ENCODE peak calls at places on chromosomes 11 and 22, in seven cellular contexts. C, I, B, V, X, L and R are unnamed samples.

GRCh38 chr11:86606849-86607481 is 65.5 kb downstream of the ME3 start:
- DNase-seq in C (no peak), I (no peak), B (no peak), V (no peak), X (no peak), L (no peak), R (no peak)

GRCh38 chr22:35051791-35052190 is 14.2 kb upstream of the ISX start:
- DNase-seq in C (no peak), I (no peak), B (no peak), V (no peak), X (no peak), L (no peak), R (no peak)

GRCh38 chr22:17576475-17576874 is 13.2 kb downstream of the SLC25A18 start:
- DNase-seq in C (no peak), I (no peak), B (no peak), V (no peak), X (no peak), L (no peak), R (no peak)

GRCh38 chr11:17257200-17257599 is 19.3 kb upstream of the NUCB2 start:
- DNase-seq in C (no peak), I (no peak), B (no peak), V (no peak), X (no peak), L (no peak), R (no peak)

GRCh38 chr22:45290410-45290936 is 5.7 kb downstream of the UPK3A start:
- DNase-seq in C (no peak), I (no peak), B (no peak), V (no peak), X (peak; percentile 53), L (no peak), R (no peak)

GRCh38 chr11:119228535-119229302 is 22.6 kb downstream of the CBL start:
- DNase-seq in C (no peak), I (peak; percentile 24), B (no peak), V (no peak), X (no peak), L (no peak), R (no peak)

GRCh38 chr22:21690401-21690801 is 24.6 kb downstream of the PPIL2 start:
- DNase-seq in C (no peak), I (no peak), B (no peak), V (no peak), X (no peak), L (no peak), R (no peak)

GRCh38 chr11:61830318-61831105 is 2.4 kb downstream of the FADS2 start:
- DNase-seq in C (peak; percentile 30), I (no peak), B (no peak), V (no peak), X (no peak), L (no peak), R (no peak)

GRCh38 chr22:30809086-30809485 is 114.4 kb downstream of the OSBP2 start:
- DNase-seq in C (no peak), I (no peak), B (no peak), V (no peak), X (no peak), L (no peak), R (no peak)

GRCh38 chr11:58023435-58023931 is at the start of gene OR9Q1:
- DNase-seq in C (no peak), I (no peak), B (no peak), V (no peak), X (no peak), L (no peak), R (no peak)

GRCh38 chr11:119717839-119718534 is 11.0 kb downstream of the NECTIN1 start:
- DNase-seq in C (no peak), I (no peak), B (peak; percentile 53), V (no peak), X (no peak), L (no peak), R (no peak)

GRCh38 chr11:126997641-126998040 is 2.9 kb downstream of the KIRREL3 start:
- DNase-seq in C (no peak), I (no peak), B (no peak), V (no peak), X (no peak), L (no peak), R (no peak)

GRCh38 chr11:2467695-2468055 is 22.9 kb downstream of the KCNQ1 start:
- DNase-seq in C (no peak), I (no peak), B (no peak), V (no peak), X (peak; percentile 14), L (no peak), R (no peak)

GRCh38 chr22:32324505-32325415 is 32.9 kb upstream of the RFPL3 start:
- DNase-seq in C (no peak), I (no peak), B (no peak), V (no peak), X (no peak), L (no peak), R (no peak)

GRCh38 chr11:2860636-2861035 is 24.9 kb downstream of the CDKN1C start:
- DNase-seq in C (no peak), I (no peak), B (no peak), V (no peak), X (no peak), L (peak; percentile 35), R (no peak)

GRCh38 chr22:33519140-33519973 is 400.9 kb downstream of the LARGE1 start:
- DNase-seq in C (peak; percentile 76), I (no peak), B (no peak), V (no peak), X (peak; percentile 26), L (peak; percentile 49), R (no peak)

GRCh38 chr11:76657824-76658170 is 12.8 kb downstream of the LRRC32 start:
- DNase-seq in C (no peak), I (no peak), B (no peak), V (no peak), X (no peak), L (no peak), R (no peak)

GRCh38 chr11:57213282-57214086 is 23.6 kb downstream of the APLNR start:
- DNase-seq in C (no peak), I (no peak), B (no peak), V (no peak), X (no peak), L (no peak), R (no peak)

GRCh38 chr11:67179892-67180490 is 60.9 kb downstream of the KDM2A start:
- DNase-seq in C (no peak), I (no peak), B (no peak), V (no peak), X (no peak), L (no peak), R (no peak)

GRCh38 chr11:120527111-120527748 is 15.7 kb downstream of the GRIK4 start:
- DNase-seq in C (no peak), I (no peak), B (peak; percentile 35), V (no peak), X (peak; percentile 17), L (no peak), R (no peak)

GRCh38 chr11:64510759-64511158 is 80.3 kb upstream of the SLC22A12 start:
- DNase-seq in C (no peak), I (no peak), B (no peak), V (no peak), X (no peak), L (no peak), R (no peak)

GRCh38 chr22:45602824-45603301 is 68.8 kb upstream of the ATXN10 start:
- DNase-seq in C (no peak), I (no peak), B (no peak), V (no peak), X (no peak), L (no peak), R (no peak)

GRCh38 chr22:50090141-50090714 is 422 bp downstream of the MOV10L1 start:
- DNase-seq in C (no peak), I (no peak), B (no peak), V (no peak), X (no peak), L (no peak), R (no peak)
- H3K9me3 ChIP-seq in C (no peaks in the 10 kb centered on the region), I (no peaks in the 10 kb centered on the region), B (no peaks in the 10 kb centered on the region), V (no peaks in the 10 kb centered on the region), X (no peaks in the 10 kb centered on the region), L (no peaks in the 10 kb centered on the region), R (no peaks in the 10 kb centered on the region)

DNA sequence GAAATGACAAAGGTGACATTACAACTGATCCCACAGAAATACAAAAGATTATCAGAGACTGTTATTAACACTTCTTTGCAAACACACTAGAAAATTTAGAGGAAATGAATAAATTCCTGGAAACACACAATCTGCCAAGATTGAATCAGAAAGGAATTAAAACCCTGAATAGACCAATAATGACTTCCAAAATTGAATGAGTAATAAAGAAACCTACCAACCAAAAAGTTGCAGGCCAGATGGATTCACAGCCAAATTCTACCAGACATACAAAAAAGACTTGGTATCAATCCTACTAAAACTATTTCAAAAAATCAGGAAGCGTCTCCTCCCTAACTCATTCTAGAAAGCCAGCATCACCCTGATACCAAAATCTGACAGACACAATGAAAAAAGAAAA is 17.2 kb downstream of the RAB38 start:
- DNase-seq in C (no peak), I (no peak), B (no peak), V (no peak), X (no peak), L (no peak), R (no peak)
- H3K9me3 ChIP-seq in C (no peaks in the 10 kb centered on the region), I (peaks cover 15% of the 10 kb centered on the region), B (no peaks in the 10 kb centered on the region), V (peaks cover 4% of the 10 kb centered on the region), X (no peaks in the 10 kb centered on the region), L (no peaks in the 10 kb centered on the region), R (no peaks in the 10 kb centered on the region)

GRCh38 chr11:98495601-98496000 is 525.1 kb upstream of the CNTN5 start:
- DNase-seq in C (no peak), I (no peak), B (no peak), V (no peak), X (no peak), L (no peak), R (no peak)
- H3K9me3 ChIP-seq in C (no peaks in the 10 kb centered on the region), I (no peaks in the 10 kb centered on the region), B (no peaks in the 10 kb centered on the region), V (no peaks in the 10 kb centered on the region), X (no peaks in the 10 kb centered on the region), L (no peaks in the 10 kb centered on the region), R (no peaks in the 10 kb centered on the region)

GRCh38 chr22:47816121-47816915 is 1053.9 kb downstream of the TBC1D22A start:
- DNase-seq in C (no peak), I (no peak), B (no peak), V (no peak), X (no peak), L (no peak), R (no peak)

GRCh38 chr22:47811971-47812370 is 1049.5 kb downstream of the TBC1D22A start:
- DNase-seq in C (no peak), I (no peak), B (no peak), V (no peak), X (no peak), L (no peak), R (no peak)

GRCh38 chr22:47817380-47817779 is 1054.9 kb downstream of the TBC1D22A start:
- DNase-seq in C (no peak), I (no peak), B (no peak), V (no peak), X (no peak), L (no peak), R (no peak)

GRCh38 chr22:47813661-47814060 is 1051.2 kb downstream of the TBC1D22A start:
- DNase-seq in C (no peak), I (no peak), B (no peak), V (no peak), X (no peak), L (no peak), R (no peak)

DNA sequence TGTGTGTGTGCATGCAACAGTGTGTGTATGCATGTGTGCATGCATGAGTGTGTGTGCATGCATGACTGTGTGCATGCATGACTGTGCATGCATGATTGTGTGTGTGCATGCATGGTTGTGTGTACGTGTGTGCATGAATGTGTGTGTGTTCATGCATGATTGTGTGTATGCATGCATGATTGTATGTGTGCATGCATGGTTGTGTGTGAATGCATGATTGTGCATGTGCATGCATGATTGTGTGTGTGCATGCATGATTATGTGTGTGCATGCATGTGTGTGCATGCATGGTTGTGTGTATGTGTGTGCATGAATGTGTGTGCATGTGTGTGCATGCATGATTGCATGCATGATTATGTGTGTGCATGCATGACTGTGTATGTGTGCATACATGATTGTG is 1052.0 kb downstream of the TBC1D22A start:
- DNase-seq in C (no peak), I (no peak), B (no peak), V (no peak), X (no peak), L (no peak), R (no peak)
- H3K9me3 ChIP-seq in C (no peaks in the 10 kb centered on the region), I (no peaks in the 10 kb centered on the region), B (no peaks in the 10 kb centered on the region), V (no peaks in the 10 kb centered on the region), X (no peaks in the 10 kb centered on the region), L (no peaks in the 10 kb centered on the region), R (no peaks in the 10 kb centered on the region)